ENCODE peak calls at places on chromosomes 16 and 17, in eight cellular contexts. O is bronchial epithelial cell, K is GM23338, M is astrocyte of the spinal cord, L is ovary, P is body of pancreas, Q is A549, E is cardiac muscle cell. U is an unnamed sample.

GRCh38 chr17:74831442-74832146 is 28.1 kb downstream of the GRIN2C start:
- DNase-seq in O (no peak), M (no peak), E (no peak), L (no peak), K (no peak), Q (no peak), P (no peak), U (no peak)

GRCh38 chr16:19196871-19197270 is 28.8 kb downstream of the SYT17 start:
- DNase-seq in E (no peak), M (peak; percentile 8), P (no peak), L (no peak), K (no peak), Q (no peak), O (no peak), U (no peak)

GRCh38 chr17:5815396-5815795 is 231.1 kb upstream of the NLRP1 start:
- DNase-seq in M (no peak), P (no peak), K (no peak), O (no peak), Q (no peak), L (no peak), E (no peak), U (no peak)

GRCh38 chr16:4945560-4946502 is 8.9 kb upstream of the PPL start:
- DNase-seq in O (peak; percentile 80), L (peak; percentile 56), E (no peak), K (no peak), M (no peak), P (peak; percentile 64), Q (peak; percentile 74), U (peak; percentile 37)

GRCh38 chr16:27951752-27952151 is 111.8 kb downstream of the GSG1L start:
- DNase-seq in K (no peak), P (no peak), Q (no peak), E (no peak), O (peak; percentile 15), L (no peak), M (no peak), U (no peak)

GRCh38 chr17:44921122-44921882 is 6.0 kb upstream of the GFAP start:
- DNase-seq in Q (no peak), E (peak; percentile 27), K (peak; percentile 74), L (no peak), P (no peak), M (no peak), O (no peak), U (no peak)

GRCh38 chr16:82639666-82640336 is 13.0 kb downstream of the CDH13 start:
- DNase-seq in P (peak; percentile 26), L (no peak), O (peak; percentile 56), Q (peak; percentile 22), K (peak; percentile 78), E (peak; percentile 77), M (peak; percentile 60), U (peak; percentile 68)

GRCh38 chr17:27978689-27979175 is 63.7 kb upstream of the NLK start:
- DNase-seq in K (no peak), P (no peak), Q (no peak), M (no peak), E (no peak), L (no peak), O (no peak), U (no peak)

GRCh38 chr17:65694601-65695000 is 133.2 kb upstream of the AXIN2 start:
- DNase-seq in L (no peak), O (no peak), Q (no peak), P (no peak), K (no peak), M (no peak), E (no peak), U (peak; percentile 76)

GRCh38 chr17:65696739-65697394 is 135.4 kb upstream of the AXIN2 start:
- DNase-seq in P (no peak), L (no peak), Q (no peak), E (no peak), K (no peak), O (no peak), M (peak; percentile 77), U (peak; percentile 75)

GRCh38 chr17:65699459-65699858 is 138.0 kb upstream of the AXIN2 start:
- DNase-seq in K (no peak), L (no peak), P (no peak), E (no peak), O (no peak), Q (no peak), M (no peak), U (no peak)

GRCh38 chr17:65697661-65698060 is 136.2 kb upstream of the AXIN2 start:
- DNase-seq in E (no peak), Q (no peak), P (no peak), K (no peak), O (no peak), M (no peak), L (no peak), U (peak; percentile 23)

GRCh38 chr17:65698381-65699061 is 137.1 kb upstream of the AXIN2 start:
- DNase-seq in L (no peak), O (peak; percentile 35), K (peak; percentile 47), M (peak; percentile 85), Q (no peak), E (peak; percentile 54), P (no peak), U (peak; percentile 86)
- TF ChIP-seq CTCF in L (no peak), O (no peak), K (no peak), M (no peak), Q (no peak), E (no peak), P (no peak), U (no peak)

GRCh38 chr17:76264755-76265623 is at the start of gene UBALD2:
- DNase-seq in M (peak; percentile 100), P (peak; percentile 98), E (peak; percentile 98), K (peak; percentile 99), L (peak; percentile 98), O (peak; percentile 99), Q (peak; percentile 100), U (peak; percentile 100)

GRCh38 chr17:76262732-76263344 is 2.3 kb upstream of the UBALD2 start:
- DNase-seq in Q (no peak), E (no peak), L (no peak), P (peak; percentile 82), K (no peak), O (peak; percentile 63), M (no peak), U (no peak)

GRCh38 chr17:76263896-76264295 is 1.3 kb upstream of the UBALD2 start:
- DNase-seq in M (no peak), E (no peak), Q (no peak), P (no peak), L (no peak), K (no peak), O (no peak), U (no peak)

GRCh38 chr17:76265624-76266243 is 586 bp downstream of the UBALD2 start:
- DNase-seq in O (no peak), E (peak; percentile 80), P (peak; percentile 75), Q (no peak), L (peak; percentile 56), M (no peak), K (peak; percentile 73), U (peak; percentile 55)

DNA sequence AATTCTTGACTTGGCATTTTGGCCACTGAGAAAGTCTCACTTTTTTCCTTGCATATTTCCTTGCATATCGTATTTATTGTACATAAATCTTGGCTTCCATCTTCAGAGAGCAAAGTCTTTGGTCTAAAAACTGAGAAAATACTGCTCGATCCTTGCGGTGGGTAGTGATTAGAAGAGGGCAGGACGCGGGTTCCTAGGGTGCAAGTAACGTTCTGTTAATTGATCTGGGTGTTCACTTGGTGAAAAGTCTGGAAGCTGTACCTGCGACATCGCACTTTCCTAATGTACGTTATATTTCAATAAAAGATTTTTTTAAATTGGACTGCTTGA is 758 bp upstream of the UBALD2 start:
- DNase-seq in M (no peak), Q (no peak), P (no peak), E (no peak), L (no peak), K (no peak), O (no peak), U (no peak)
- H3K4me3 ChIP-seq in M (no peak overlapping the region), Q (peak overlapping the region; percentile 23), P (no peak overlapping the region), E (no peak overlapping the region), L (peak overlapping the region; percentile 23), K (peak overlapping the region; percentile 29), O (no peak overlapping the region), U (peak overlapping the region; percentile 40)

GRCh38 chr17:40415390-40415789 is 2.3 kb downstream of the TOP2A start:
- DNase-seq in O (peak; percentile 59), P (no peak), K (peak; percentile 64), L (no peak), E (peak; percentile 36), Q (peak; percentile 68), M (peak; percentile 56), U (peak; percentile 70)

GRCh38 chr17:40417609-40418427 is at the start of gene TOP2A:
- DNase-seq in L (peak; percentile 99), M (peak; percentile 100), E (peak; percentile 100), Q (peak; percentile 100), P (peak; percentile 99), O (peak; percentile 100), K (peak; percentile 100), U (peak; percentile 100)

GRCh38 chr17:40416671-40417070 is 1.0 kb downstream of the TOP2A start:
- DNase-seq in K (no peak), O (no peak), M (no peak), P (no peak), L (no peak), Q (no peak), E (no peak), U (no peak)

GRCh38 chr17:40418428-40418706 is 671 bp upstream of the TOP2A start:
- DNase-seq in L (no peak), M (no peak), O (no peak), P (no peak), E (no peak), K (no peak), Q (no peak), U (no peak)

DNA sequence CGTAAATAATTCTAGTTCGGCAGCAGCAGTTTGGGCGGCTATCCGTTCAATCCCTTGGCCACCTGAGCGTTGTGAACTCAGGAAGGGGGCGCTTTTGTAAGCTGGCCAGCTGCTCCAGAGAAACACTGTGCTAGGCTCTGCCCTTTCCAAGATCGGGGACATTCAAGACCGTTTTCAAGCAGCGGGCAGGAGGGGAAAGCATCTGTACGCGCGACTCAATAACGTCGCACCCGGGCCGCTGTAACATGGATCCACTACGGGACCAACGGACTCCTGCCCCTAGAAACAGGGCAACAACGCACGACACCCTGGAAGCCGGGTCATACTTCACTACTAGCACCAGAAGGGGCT is 463 bp downstream of the TOP2A start:
- DNase-seq in O (peak; percentile 29), P (no peak), M (no peak), Q (no peak), E (peak; percentile 49), L (no peak), K (peak; percentile 60), U (peak; percentile 23)
- TF ChIP-seq CTCF in O (no peak), P (no peak), M (peak; percentile 12), Q (no peak), E (peak; percentile 5), L (no peak), K (no peak), U (no peak)

DNA sequence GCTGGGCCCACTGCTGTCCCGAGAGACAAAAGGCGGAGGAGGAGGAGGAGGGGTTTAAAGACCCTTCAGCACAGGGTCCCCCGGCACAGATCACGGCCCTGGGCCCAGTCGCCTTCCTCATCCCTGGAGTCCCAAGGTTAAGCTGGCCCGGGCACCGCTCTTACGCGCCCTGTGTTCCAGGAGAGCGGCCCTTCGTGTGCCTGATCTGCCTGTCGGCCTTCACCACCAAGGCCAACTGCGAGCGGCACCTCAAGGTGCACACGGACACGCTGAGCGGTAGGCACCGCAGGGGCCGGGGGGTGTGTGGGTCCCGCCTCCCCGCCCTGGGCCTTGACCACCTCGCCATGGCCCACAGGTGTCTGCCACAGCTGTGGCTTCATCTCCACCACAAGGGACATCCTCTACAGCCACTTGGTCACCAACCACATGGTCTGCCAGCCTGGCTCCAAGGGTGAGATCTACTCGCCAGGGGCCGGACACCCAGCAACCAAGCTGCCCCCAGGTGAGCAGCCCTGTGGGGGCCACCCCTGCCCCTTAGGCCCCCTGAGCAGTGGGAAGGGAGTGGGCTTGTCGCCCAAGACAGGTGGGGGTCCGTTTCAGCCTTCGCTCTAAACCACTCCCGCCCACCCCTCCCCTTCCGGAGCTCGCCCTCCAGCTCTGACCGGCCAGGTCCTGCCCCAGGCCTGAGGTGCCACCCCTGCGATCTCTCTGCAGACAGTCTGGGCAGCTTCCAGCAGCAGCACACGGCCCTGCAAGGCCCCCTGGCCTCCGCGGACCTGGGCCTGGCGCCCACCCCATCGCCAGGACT is 37.6 kb upstream of the ZC3H18 start:
- DNase-seq in K (no peak), P (no peak), E (no peak), O (no peak), Q (no peak), L (peak; percentile 39), M (no peak), U (no peak)
- H3K4me3 ChIP-seq in K (peak overlapping the region; percentile 57), P (no peak overlapping the region), E (no peak overlapping the region), O (peak overlapping the region; percentile 42), Q (no peak overlapping the region), L (peak overlapping the region; percentile 65), M (peak overlapping the region; percentile 5), U (no peak overlapping the region)

U was measured in fibroblast of villous mesenchyme.